ENCODE peak calls at places on chromosomes 16 and 17, in seven cellular contexts. One of them, this sample, is unnamed.
A peak's percentile ranks its signal among the peaks of the same experiment; 100 is the strongest.

GRCh38 chr17:76384987-76385891 is 830 bp downstream of the SPHK1 start:
- DNase-seq in suprapubic skin: no peak
- DNase-seq in A549: peak; percentile 77
- DNase-seq in ovary: peak; percentile 53
- DNase-seq in transverse colon: peak; percentile 49
- DNase-seq in K562: peak; percentile 51
- DNase-seq in stomach: peak; percentile 31
- DNase-seq in this sample: no peak

GRCh38 chr17:27798376-27798775 is 2.0 kb downstream of the NOS2 start:
- DNase-seq in suprapubic skin: no peak
- DNase-seq in A549: no peak
- DNase-seq in ovary: no peak
- DNase-seq in transverse colon: no peak
- DNase-seq in K562: no peak
- DNase-seq in stomach: no peak
- DNase-seq in this sample: no peak

GRCh38 chr16:12158428-12158827 is 181.9 kb downstream of the SNX29 start:
- DNase-seq in suprapubic skin: no peak
- DNase-seq in A549: no peak
- DNase-seq in ovary: no peak
- DNase-seq in transverse colon: no peak
- DNase-seq in K562: no peak
- DNase-seq in stomach: no peak
- DNase-seq in this sample: no peak

GRCh38 chr16:2194166-2194834 is 2.1 kb downstream of the CASKIN1 start:
- DNase-seq in suprapubic skin: no peak
- DNase-seq in A549: peak; percentile 55
- DNase-seq in ovary: no peak
- DNase-seq in transverse colon: no peak
- DNase-seq in K562: peak; percentile 35
- DNase-seq in stomach: no peak
- DNase-seq in this sample: no peak

GRCh38 chr16:89859809-89860075 is 13.7 kb upstream of the TCF25 start:
- DNase-seq in suprapubic skin: no peak
- DNase-seq in A549: no peak
- DNase-seq in ovary: no peak
- DNase-seq in transverse colon: no peak
- DNase-seq in K562: no peak
- DNase-seq in stomach: no peak
- DNase-seq in this sample: no peak

GRCh38 chr16:80852261-80852872 is 48.0 kb upstream of the CDYL2 start:
- DNase-seq in suprapubic skin: no peak
- DNase-seq in A549: peak; percentile 28
- DNase-seq in ovary: no peak
- DNase-seq in transverse colon: peak; percentile 11
- DNase-seq in K562: peak; percentile 53
- DNase-seq in stomach: no peak
- DNase-seq in this sample: no peak

GRCh38 chr16:77833906-77834599 is 45.7 kb downstream of the VAT1L start:
- DNase-seq in suprapubic skin: no peak
- DNase-seq in A549: no peak
- DNase-seq in ovary: no peak
- DNase-seq in transverse colon: no peak
- DNase-seq in K562: no peak
- DNase-seq in stomach: no peak
- DNase-seq in this sample: no peak

GRCh38 chr16:57041182-57042156 is 50.9 kb upstream of the CPNE2 start:
- DNase-seq in suprapubic skin: no peak
- DNase-seq in A549: no peak
- DNase-seq in ovary: no peak
- DNase-seq in transverse colon: peak; percentile 57
- DNase-seq in K562: no peak
- DNase-seq in stomach: peak; percentile 43
- DNase-seq in this sample: no peak

GRCh38 chr17:14373587-14374259 is 72.8 kb downstream of the HS3ST3B1 start:
- DNase-seq in suprapubic skin: no peak
- DNase-seq in A549: no peak
- DNase-seq in ovary: no peak
- DNase-seq in transverse colon: no peak
- DNase-seq in K562: no peak
- DNase-seq in stomach: no peak
- DNase-seq in this sample: no peak

GRCh38 chr16:83336630-83337029 is 471.1 kb upstream of the HSBP1 start:
- DNase-seq in suprapubic skin: no peak
- DNase-seq in A549: no peak
- DNase-seq in ovary: no peak
- DNase-seq in transverse colon: no peak
- DNase-seq in K562: no peak
- DNase-seq in stomach: no peak
- DNase-seq in this sample: no peak

GRCh38 chr16:62596101-62596500 is 559.9 kb upstream of the CDH8 start:
- DNase-seq in suprapubic skin: no peak
- DNase-seq in A549: no peak
- DNase-seq in ovary: no peak
- DNase-seq in transverse colon: no peak
- DNase-seq in K562: no peak
- DNase-seq in stomach: no peak
- DNase-seq in this sample: no peak

GRCh38 chr17:46020023-46020735 is 21.1 kb downstream of the STH start:
- DNase-seq in suprapubic skin: no peak
- DNase-seq in A549: no peak
- DNase-seq in ovary: peak; percentile 7
- DNase-seq in transverse colon: peak; percentile 33
- DNase-seq in K562: no peak
- DNase-seq in stomach: no peak
- DNase-seq in this sample: no peak

GRCh38 chr17:81885869-81886548 is 5.4 kb downstream of the ALYREF start:
- DNase-seq in suprapubic skin: no peak
- DNase-seq in A549: no peak
- DNase-seq in ovary: no peak
- DNase-seq in transverse colon: no peak
- DNase-seq in K562: no peak
- DNase-seq in stomach: no peak
- DNase-seq in this sample: no peak

GRCh38 chr16:1678500-1679098 is 520 bp downstream of the JPT2 start:
- DNase-seq in suprapubic skin: no peak
- DNase-seq in A549: peak; percentile 52
- DNase-seq in ovary: peak; percentile 67
- DNase-seq in transverse colon: peak; percentile 51
- DNase-seq in K562: no peak
- DNase-seq in stomach: peak; percentile 50
- DNase-seq in this sample: no peak

GRCh38 chr16:75703341-75703740 is 2.1 kb upstream of the DUXB start:
- DNase-seq in suprapubic skin: no peak
- DNase-seq in A549: no peak
- DNase-seq in ovary: no peak
- DNase-seq in transverse colon: no peak
- DNase-seq in K562: no peak
- DNase-seq in stomach: no peak
- DNase-seq in this sample: no peak

GRCh38 chr17:65519471-65519870 is 42.0 kb downstream of the AXIN2 start:
- DNase-seq in suprapubic skin: peak; percentile 57
- DNase-seq in A549: no peak
- DNase-seq in ovary: no peak
- DNase-seq in transverse colon: no peak
- DNase-seq in K562: no peak
- DNase-seq in stomach: no peak
- DNase-seq in this sample: no peak

GRCh38 chr16:66481943-66482390 is 54.9 kb downstream of the BEAN1 start:
- DNase-seq in suprapubic skin: peak; percentile 67
- DNase-seq in A549: no peak
- DNase-seq in ovary: peak; percentile 20
- DNase-seq in transverse colon: no peak
- DNase-seq in K562: no peak
- DNase-seq in stomach: peak; percentile 19
- DNase-seq in this sample: no peak

GRCh38 chr16:86261379-86261778 is 248.9 kb upstream of the FOXF1 start:
- DNase-seq in suprapubic skin: no peak
- DNase-seq in A549: no peak
- DNase-seq in ovary: no peak
- DNase-seq in transverse colon: no peak
- DNase-seq in K562: peak; percentile 90
- DNase-seq in stomach: no peak
- DNase-seq in this sample: no peak

GRCh38 chr16:77882359-77882758 is 94.0 kb downstream of the VAT1L start:
- DNase-seq in suprapubic skin: no peak
- DNase-seq in A549: no peak
- DNase-seq in ovary: no peak
- DNase-seq in transverse colon: no peak
- DNase-seq in K562: no peak
- DNase-seq in stomach: no peak
- DNase-seq in this sample: no peak

GRCh38 chr17:80949451-80950421 is 41.9 kb upstream of the CHMP6 start:
- DNase-seq in suprapubic skin: no peak
- DNase-seq in A549: no peak
- DNase-seq in ovary: peak; percentile 25
- DNase-seq in transverse colon: peak; percentile 6
- DNase-seq in K562: no peak
- DNase-seq in stomach: no peak
- DNase-seq in this sample: no peak

GRCh38 chr16:54171855-54172537 is 114.6 kb downstream of the IRX3 start:
- DNase-seq in suprapubic skin: no peak
- DNase-seq in A549: no peak
- DNase-seq in ovary: no peak
- DNase-seq in transverse colon: no peak
- DNase-seq in K562: no peak
- DNase-seq in stomach: no peak
- DNase-seq in this sample: no peak

GRCh38 chr16:50121721-50122445 is 31.2 kb upstream of the TENT4B start:
- DNase-seq in suprapubic skin: no peak
- DNase-seq in A549: no peak
- DNase-seq in ovary: no peak
- DNase-seq in transverse colon: no peak
- DNase-seq in K562: no peak
- DNase-seq in stomach: no peak
- DNase-seq in this sample: no peak

GRCh38 chr17:47317119-47317518 is 6.6 kb upstream of the EFCAB13 start:
- DNase-seq in suprapubic skin: no peak
- DNase-seq in A549: no peak
- DNase-seq in ovary: no peak
- DNase-seq in transverse colon: no peak
- DNase-seq in K562: no peak
- DNase-seq in stomach: no peak
- DNase-seq in this sample: peak; percentile 84

GRCh38 chr17:73782641-73783381 is 138.6 kb upstream of the SDK2 start:
- DNase-seq in suprapubic skin: no peak
- DNase-seq in A549: no peak
- DNase-seq in ovary: no peak
- DNase-seq in transverse colon: peak; percentile 36
- DNase-seq in K562: peak; percentile 50
- DNase-seq in stomach: no peak
- DNase-seq in this sample: no peak

GRCh38 chr17:20059728-20060188 is 50.6 kb downstream of the SPECC1 start:
- DNase-seq in suprapubic skin: no peak
- DNase-seq in A549: peak; percentile 52
- DNase-seq in ovary: no peak
- DNase-seq in transverse colon: no peak
- DNase-seq in K562: no peak
- DNase-seq in stomach: no peak
- DNase-seq in this sample: no peak

GRCh38 chr17:65259281-65259680 is 122.1 kb downstream of the RGS9 start:
- DNase-seq in suprapubic skin: no peak
- DNase-seq in A549: no peak
- DNase-seq in ovary: no peak
- DNase-seq in transverse colon: no peak
- DNase-seq in K562: no peak
- DNase-seq in stomach: no peak
- DNase-seq in this sample: no peak

GRCh38 chr17:71484546-71484945 is 636.3 kb upstream of the SOX9 start:
- DNase-seq in suprapubic skin: no peak
- DNase-seq in A549: no peak
- DNase-seq in ovary: no peak
- DNase-seq in transverse colon: no peak
- DNase-seq in K562: no peak
- DNase-seq in stomach: no peak
- DNase-seq in this sample: no peak

GRCh38 chr17:2690165-2691068 is 21.1 kb downstream of the CLUH start:
- DNase-seq in suprapubic skin: no peak
- DNase-seq in A549: no peak
- DNase-seq in ovary: peak; percentile 44
- DNase-seq in transverse colon: no peak
- DNase-seq in K562: no peak
- DNase-seq in stomach: no peak
- DNase-seq in this sample: no peak
- TF ChIP-seq CTCF in suprapubic skin: no peak
- TF ChIP-seq CTCF in A549: no peak
- TF ChIP-seq CTCF in ovary: no peak
- TF ChIP-seq CTCF in transverse colon: no peak
- TF ChIP-seq CTCF in K562: no peak
- TF ChIP-seq CTCF in stomach: no peak
- TF ChIP-seq CTCF in this sample: no peak

GRCh38 chr17:57034807-57035754 is 50.0 kb upstream of the AKAP1 start:
- DNase-seq in suprapubic skin: peak; percentile 28
- DNase-seq in A549: no peak
- DNase-seq in ovary: no peak
- DNase-seq in transverse colon: peak; percentile 42
- DNase-seq in K562: no peak
- DNase-seq in stomach: peak; percentile 30
- DNase-seq in this sample: no peak
- H3K27ac ChIP-seq in suprapubic skin: peak overlapping the region; percentile 71
- H3K27ac ChIP-seq in A549: no peak overlapping the region
- H3K27ac ChIP-seq in ovary: no peak overlapping the region
- H3K27ac ChIP-seq in transverse colon: peak overlapping the region; percentile 89
- H3K27ac ChIP-seq in K562: no peak overlapping the region
- H3K27ac ChIP-seq in stomach: peak overlapping the region; percentile 85
- H3K27ac ChIP-seq in this sample: peak overlapping the region; percentile 58

GRCh38 chr16:59773330-59773729 is 1039.2 kb upstream of the GOT2 start:
- DNase-seq in suprapubic skin: no peak
- DNase-seq in A549: no peak
- DNase-seq in ovary: no peak
- DNase-seq in transverse colon: no peak
- DNase-seq in K562: no peak
- DNase-seq in stomach: no peak
- DNase-seq in this sample: no peak
- TF ChIP-seq EP300 in suprapubic skin: no peak
- TF ChIP-seq EP300 in A549: no peak
- TF ChIP-seq EP300 in ovary: no peak
- TF ChIP-seq EP300 in transverse colon: no peak
- TF ChIP-seq EP300 in K562: no peak
- TF ChIP-seq EP300 in stomach: no peak
- TF ChIP-seq EP300 in this sample: no peak

GRCh38 chr16:88774544-88775393 is 10.3 kb downstream of the PIEZO1 start:
- DNase-seq in suprapubic skin: no peak
- DNase-seq in A549: no peak
- DNase-seq in ovary: no peak
- DNase-seq in transverse colon: no peak
- DNase-seq in K562: no peak
- DNase-seq in stomach: no peak
- DNase-seq in this sample: no peak
- TF ChIP-seq CTCF in suprapubic skin: no peak
- TF ChIP-seq CTCF in A549: no peak
- TF ChIP-seq CTCF in ovary: no peak
- TF ChIP-seq CTCF in transverse colon: no peak
- TF ChIP-seq CTCF in K562: no peak
- TF ChIP-seq CTCF in stomach: no peak
- TF ChIP-seq CTCF in this sample: no peak

GRCh38 chr17:37310940-37311339 is 64.8 kb upstream of the C17orf78 start:
- DNase-seq in suprapubic skin: no peak
- DNase-seq in A549: no peak
- DNase-seq in ovary: no peak
- DNase-seq in transverse colon: no peak
- DNase-seq in K562: no peak
- DNase-seq in stomach: no peak
- DNase-seq in this sample: no peak
- H3K27ac ChIP-seq in suprapubic skin: no peak overlapping the region
- H3K27ac ChIP-seq in A549: no peak overlapping the region
- H3K27ac ChIP-seq in ovary: no peak overlapping the region
- H3K27ac ChIP-seq in transverse colon: no peak overlapping the region
- H3K27ac ChIP-seq in K562: no peak overlapping the region
- H3K27ac ChIP-seq in stomach: no peak overlapping the region
- H3K27ac ChIP-seq in this sample: no peak overlapping the region

This sample was measured in esophagus muscularis mucosa.